ENCODE peak calls at places on chromosomes 6 and 20, in four cellular contexts. K is heart right ventricle, F is fibroblast of villous mesenchyme, C is colonic mucosa. N is an unnamed sample.
A peak's percentile ranks its signal among the peaks of the same experiment; 100 is the strongest.

GRCh38 chr6:44446626-44447297 is 59.3 kb downstream of the CDC5L start:
- DNase-seq in K (no peak), F (peak; percentile 93), C (no peak), N (no peak)

GRCh38 chr20:62508641-62509051 is 32.9 kb upstream of the GATA5 start:
- DNase-seq in K (no peak), F (no peak), C (no peak), N (no peak)

GRCh38 chr6:159974932-159975331 is 6.0 kb downstream of the IGF2R start:
- DNase-seq in K (no peak), F (no peak), C (no peak), N (peak; percentile 53)

GRCh38 chr6:4640139-4640538 is 136.1 kb upstream of the CDYL start:
- DNase-seq in K (no peak), F (peak; percentile 56), C (no peak), N (no peak)

GRCh38 chr6:170276369-170277057 is 14.4 kb downstream of the DLL1 start:
- DNase-seq in K (peak; percentile 89), F (peak; percentile 65), C (no peak), N (no peak)

GRCh38 chr6:2799936-2800527 is 34.8 kb downstream of the WRNIP1 start:
- DNase-seq in K (no peak), F (no peak), C (no peak), N (no peak)

GRCh38 chr6:37242429-37243052 is 15.0 kb upstream of the TBC1D22B start:
- DNase-seq in K (peak; percentile 29), F (peak; percentile 99), C (peak; percentile 31), N (no peak)

GRCh38 chr20:48889155-48889790 is 32.2 kb upstream of the ARFGEF2 start:
- DNase-seq in K (no peak), F (no peak), C (no peak), N (no peak)

GRCh38 chr6:150098155-150098554 is 29.2 kb upstream of the ULBP3 start:
- DNase-seq in K (no peak), F (no peak), C (no peak), N (no peak)

GRCh38 chr6:13248549-13248948 is 79.8 kb downstream of the TBC1D7 start:
- DNase-seq in K (no peak), F (no peak), C (no peak), N (no peak)

DNA sequence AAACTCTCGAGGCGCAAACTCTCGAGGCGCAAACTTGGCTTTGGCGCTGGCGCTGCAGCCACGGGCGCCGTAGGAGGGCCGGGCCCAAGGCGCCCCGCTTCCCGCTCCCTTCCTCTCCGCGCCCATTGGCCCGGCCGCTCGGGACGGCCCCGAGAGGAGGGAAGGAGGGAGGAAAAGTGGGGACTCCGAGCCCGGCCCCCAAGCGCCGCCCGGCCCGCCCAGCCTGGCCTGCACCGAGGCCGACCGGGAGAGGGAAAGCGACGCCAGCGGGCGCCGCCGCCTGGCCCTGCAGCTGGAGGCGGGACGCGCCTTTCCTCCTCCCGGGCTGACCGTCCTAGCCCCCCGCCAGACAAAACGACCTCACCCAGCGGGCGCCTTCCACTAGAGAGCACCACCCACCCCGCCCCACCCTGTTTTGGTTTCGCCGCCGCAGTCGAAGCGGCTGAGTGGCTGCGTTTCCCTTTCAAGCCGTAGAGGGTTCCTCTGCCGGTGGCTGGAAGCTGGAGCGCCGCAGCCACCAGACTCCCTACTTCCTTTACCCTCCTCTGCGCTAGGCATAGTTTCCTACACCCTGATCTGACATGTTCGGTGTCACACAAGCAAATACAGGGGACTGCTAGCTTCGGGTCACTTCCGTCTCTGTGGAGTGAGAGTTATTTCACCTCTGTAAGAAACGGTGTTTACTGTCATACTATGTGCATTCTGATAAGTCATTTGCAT is at the start of gene MBOAT1:
- DNase-seq in K (peak; percentile 92), F (peak; percentile 92), C (peak; percentile 93), N (peak; percentile 96)
- TF ChIP-seq CTCF in K (peak; percentile 48), F (peak; percentile 17), C (no peak), N (peak; percentile 29)

DNA sequence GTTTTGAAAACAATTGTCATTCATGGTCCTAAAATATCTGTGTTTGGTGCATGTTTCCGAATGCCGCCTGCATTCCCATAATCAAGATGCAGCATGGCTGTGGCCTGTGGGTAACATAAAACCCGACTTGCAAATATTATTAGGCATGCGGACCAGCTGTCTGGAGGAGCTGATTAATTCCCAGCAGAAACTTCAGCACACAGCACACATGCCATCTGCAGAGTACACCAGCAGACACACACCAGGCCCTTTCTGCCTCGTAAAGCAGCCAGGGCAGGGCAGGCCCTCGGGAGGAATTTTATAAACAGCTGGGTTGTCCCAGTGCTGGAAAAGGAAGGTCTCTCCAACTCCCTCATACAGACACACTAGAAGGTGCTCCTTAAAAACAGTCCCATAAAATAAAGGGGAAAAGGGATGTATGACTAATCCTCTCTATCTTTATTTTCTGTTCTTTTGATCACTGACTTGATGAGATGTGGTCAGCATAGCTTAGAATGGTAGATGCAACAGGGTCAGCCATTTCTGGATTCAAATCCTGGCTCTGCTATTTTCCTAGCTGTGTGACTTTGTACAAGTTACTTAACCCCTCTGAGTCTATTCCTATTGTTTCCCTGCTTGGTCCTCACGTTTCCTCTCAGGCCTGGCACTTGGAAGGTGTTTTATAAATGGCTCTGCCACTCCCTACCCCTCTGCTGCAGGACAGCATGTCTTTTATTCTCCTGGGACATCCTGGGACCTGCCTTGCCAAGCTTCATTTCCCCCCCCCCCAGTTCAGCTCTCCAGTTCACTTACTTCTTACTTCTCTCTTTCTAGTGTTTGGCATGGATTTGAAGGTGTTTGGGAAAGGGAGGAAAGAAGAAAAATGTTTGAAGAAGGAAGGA is 85.9 kb upstream of the TRAF3IP2 start:
- DNase-seq in K (no peak), F (peak; percentile 99), C (peak; percentile 70), N (no peak)
- TF ChIP-seq CTCF in K (no peak), F (no peak), C (no peak), N (no peak)

GRCh38 chr20:35564905-35565304 is 23.0 kb downstream of the ERGIC3 start:
- DNase-seq in K (no peak), F (no peak), C (no peak), N (no peak)

GRCh38 chr20:35563834-35564233 is 22.0 kb downstream of the ERGIC3 start:
- DNase-seq in K (no peak), F (no peak), C (no peak), N (no peak)

GRCh38 chr20:35572838-35573237 is 31.0 kb downstream of the ERGIC3 start:
- DNase-seq in K (no peak), F (no peak), C (no peak), N (no peak)

GRCh38 chr20:35571566-35571965 is 29.7 kb downstream of the ERGIC3 start:
- DNase-seq in K (no peak), F (no peak), C (no peak), N (no peak)

DNA sequence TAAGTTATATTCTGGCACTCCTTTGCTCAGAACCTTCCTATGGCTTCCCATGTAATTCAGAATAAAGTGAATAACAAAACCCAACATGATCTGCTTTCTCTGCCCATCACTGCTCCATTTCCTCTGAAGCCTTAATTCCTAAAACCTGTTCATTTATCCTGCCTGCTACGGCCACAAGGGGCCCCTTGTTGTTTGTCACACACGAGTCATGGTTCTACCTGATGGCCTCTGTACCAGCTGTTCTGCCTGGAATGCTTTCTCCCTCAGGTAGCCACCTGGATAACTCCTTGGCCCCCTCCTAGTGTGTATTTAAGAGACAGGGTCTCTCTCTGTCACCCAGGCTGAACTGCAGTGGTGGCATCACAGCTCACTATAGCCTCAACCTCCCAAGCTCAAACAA is 26.8 kb downstream of the ERGIC3 start:
- DNase-seq in K (no peak), F (no peak), C (no peak), N (no peak)
- TF ChIP-seq CTCF in K (no peak), F (peak; percentile 23), C (no peak), N (peak; percentile 20)

DNA sequence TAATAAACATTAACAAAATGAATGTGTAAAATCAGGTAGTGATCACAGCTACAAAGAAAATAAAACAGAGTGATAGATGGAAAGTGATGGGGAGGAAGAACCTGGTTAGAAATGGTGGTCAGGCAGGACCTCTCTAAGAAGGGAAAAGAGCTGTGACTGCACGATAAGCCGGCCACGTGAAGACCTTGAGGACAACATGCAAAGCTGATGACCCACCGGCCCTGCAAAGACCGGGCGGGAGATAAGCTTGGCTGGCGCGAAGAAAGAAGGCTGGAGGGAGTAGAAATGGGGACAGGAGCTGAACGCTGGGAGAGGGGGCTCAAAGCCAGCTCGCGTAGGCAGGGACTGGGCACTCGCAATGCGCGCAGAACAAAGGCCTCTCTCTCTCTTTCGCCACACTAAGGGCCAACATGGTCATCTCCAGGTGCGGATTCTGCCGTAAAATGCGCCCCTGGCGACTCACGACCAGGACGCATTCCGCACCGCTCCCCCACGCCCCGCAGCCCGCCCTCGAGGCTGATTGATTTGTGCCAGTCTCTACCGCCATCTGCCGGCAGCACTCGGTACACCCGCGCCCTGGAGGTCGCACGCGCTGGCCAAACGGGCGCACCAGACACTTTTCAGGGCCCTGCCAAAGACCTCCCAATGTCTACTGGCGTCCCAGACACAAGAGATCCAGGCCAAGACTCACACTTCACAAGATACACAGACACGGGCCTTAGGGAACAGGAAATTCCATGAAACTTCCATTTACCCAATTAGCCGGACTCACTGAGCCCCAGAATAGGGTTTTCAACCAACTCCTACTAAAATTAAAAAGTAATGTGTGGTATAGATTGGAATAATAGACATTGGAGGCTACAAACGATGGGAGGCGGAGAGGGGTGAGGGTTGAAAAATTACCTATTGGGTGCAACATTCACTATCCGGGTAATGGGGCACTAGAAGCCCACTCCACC is 9.4 kb downstream of the DEFB132 start:
- DNase-seq in K (peak; percentile 85), F (peak; percentile 63), C (peak; percentile 87), N (peak; percentile 91)
- TF ChIP-seq CTCF in K (peak; percentile 95), F (peak; percentile 90), C (peak; percentile 97), N (peak; percentile 99)

GRCh38 chr6:132298344-132298949 is 102.8 kb downstream of the MOXD1 start:
- DNase-seq in K (peak; percentile 16), F (peak; percentile 62), C (peak; percentile 59), N (no peak)
- TF ChIP-seq CTCF in K (peak; percentile 61), F (peak; percentile 72), C (peak; percentile 66), N (peak; percentile 75)

GRCh38 chr20:44537993-44538392 is 16.1 kb upstream of the SERINC3 start:
- DNase-seq in K (no peak), F (peak; percentile 35), C (no peak), N (no peak)
- TF ChIP-seq CTCF in K (peak; percentile 54), F (peak; percentile 29), C (no peak), N (peak; percentile 38)

DNA sequence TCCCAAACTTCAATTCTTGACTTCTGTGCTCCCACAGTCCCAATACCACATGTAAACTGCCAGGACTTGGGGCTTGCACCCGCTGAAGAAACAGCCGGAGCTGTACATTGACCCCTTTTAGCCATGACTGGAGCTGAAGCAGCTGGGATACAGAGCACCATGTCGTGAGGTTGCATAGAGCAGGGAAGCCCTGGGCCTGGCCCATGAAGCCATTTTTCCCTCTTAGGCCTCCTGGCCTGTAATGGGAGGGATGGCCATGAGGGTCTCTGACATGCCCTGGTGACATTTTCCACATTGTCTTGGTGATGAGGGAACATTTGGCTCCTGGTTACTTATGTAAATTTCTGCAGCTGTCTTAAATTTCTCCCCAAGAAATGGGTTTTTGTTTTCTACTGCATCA is 9.8 kb downstream of the RHAG start:
- DNase-seq in K (no peak), F (no peak), C (no peak), N (no peak)
- TF ChIP-seq CTCF in K (no peak), F (no peak), C (no peak), N (no peak)

N was measured in osteocyte.